ENCODE peak calls at places on chromosomes 4 and X, in four cellular contexts. One of them, this sample, is unnamed.

GRCh38 chrX:74523224-74523623 is 91.2 kb downstream of the RLIM start:
- DNase-seq in NCI-H2081: no peak
- DNase-seq in GM13976: no peak
- DNase-seq in T-helper 9 cell: no peak
- DNase-seq in this sample: no peak

GRCh38 chrX:69196666-69197065 is 31.4 kb upstream of the PJA1 start:
- DNase-seq in NCI-H2081: no peak
- DNase-seq in GM13976: no peak
- DNase-seq in T-helper 9 cell: no peak
- DNase-seq in this sample: no peak

GRCh38 chr4:19982556-19982955 is 269.1 kb upstream of the SLIT2 start:
- DNase-seq in NCI-H2081: no peak
- DNase-seq in GM13976: no peak
- DNase-seq in T-helper 9 cell: no peak
- DNase-seq in this sample: no peak

GRCh38 chr4:144347116-144347515 is 206.6 kb upstream of the GYPA start:
- DNase-seq in NCI-H2081: no peak
- DNase-seq in GM13976: no peak
- DNase-seq in T-helper 9 cell: no peak
- DNase-seq in this sample: no peak

GRCh38 chr4:3765271-3766206 is 646 bp upstream of the ADRA2C start:
- DNase-seq in NCI-H2081: no peak
- DNase-seq in GM13976: peak
- DNase-seq in T-helper 9 cell: no peak
- DNase-seq in this sample: no peak

GRCh38 chr4:4942658-4943057 is 76.6 kb downstream of the CYTL1 start:
- DNase-seq in NCI-H2081: no peak
- DNase-seq in GM13976: no peak
- DNase-seq in T-helper 9 cell: no peak
- DNase-seq in this sample: no peak

GRCh38 chr4:121950680-121951569 is 935 bp downstream of the TRPC3 start:
- DNase-seq in NCI-H2081: peak
- DNase-seq in GM13976: peak
- DNase-seq in T-helper 9 cell: peak
- DNase-seq in this sample: no peak

GRCh38 chr4:2516635-2517034 is 19.8 kb upstream of the FAM193A start:
- DNase-seq in NCI-H2081: no peak
- DNase-seq in GM13976: no peak
- DNase-seq in T-helper 9 cell: no peak
- DNase-seq in this sample: no peak

GRCh38 chr4:26197018-26197779 is 123.6 kb upstream of the RBPJ start:
- DNase-seq in NCI-H2081: no peak
- DNase-seq in GM13976: peak
- DNase-seq in T-helper 9 cell: peak
- DNase-seq in this sample: peak

GRCh38 chr4:55321707-55322264 is 24.3 kb upstream of the SRD5A3 start:
- DNase-seq in NCI-H2081: peak
- DNase-seq in GM13976: peak
- DNase-seq in T-helper 9 cell: peak
- DNase-seq in this sample: peak

GRCh38 chr4:19266566-19266965 is 985.1 kb upstream of the SLIT2 start:
- DNase-seq in NCI-H2081: no peak
- DNase-seq in GM13976: no peak
- DNase-seq in T-helper 9 cell: no peak
- DNase-seq in this sample: no peak

GRCh38 chr4:5964030-5964429 is 54.2 kb downstream of the C4orf50 start:
- DNase-seq in NCI-H2081: no peak
- DNase-seq in GM13976: no peak
- DNase-seq in T-helper 9 cell: no peak
- DNase-seq in this sample: no peak

This sample was measured in OCI-LY7.